ENCODE peak calls at places on chromosomes 16 and 17, in eight cellular contexts. H is IMR-90, J is heart right ventricle, I is mammary epithelial cell, S is psoas muscle, E is ascending aorta, N is lung, Z is RWPE2. M is an unnamed sample.

GRCh38 chr17:80845121-80845862 is 146.3 kb upstream of the CHMP6 start:
- DNase-seq in S (no peak), J (no peak), I (no peak), H (no peak), E (peak; percentile 38), Z (peak; percentile 56), N (no peak), M (no peak)

GRCh38 chr17:8904201-8904600 is 36.7 kb upstream of the PIK3R6 start:
- DNase-seq in N (no peak), H (no peak), E (peak; percentile 56), J (no peak), Z (no peak), I (no peak), S (no peak), M (no peak)

GRCh38 chr17:45440161-45440859 is 7.6 kb upstream of the ARHGAP27 start:
- DNase-seq in S (no peak), N (no peak), Z (no peak), J (no peak), E (no peak), H (no peak), I (no peak), M (no peak)

GRCh38 chr17:49915670-49916069 is 53.3 kb upstream of the DLX4 start:
- DNase-seq in H (no peak), E (no peak), J (no peak), N (no peak), I (no peak), Z (no peak), S (no peak), M (no peak)

GRCh38 chr16:1564325-1564724 is 30.9 kb downstream of the TMEM204 start:
- DNase-seq in H (no peak), N (no peak), S (no peak), E (no peak), J (no peak), Z (no peak), I (no peak), M (no peak)

GRCh38 chr16:56866955-56867830 is 2.2 kb downstream of the SLC12A3 start:
- DNase-seq in H (peak; percentile 67), N (no peak), I (peak; percentile 19), S (no peak), J (no peak), Z (no peak), E (peak; percentile 70), M (peak; percentile 54)

GRCh38 chr17:15917439-15918027 is 27.4 kb upstream of the ADORA2B start:
- DNase-seq in J (peak; percentile 29), I (no peak), E (no peak), S (no peak), Z (no peak), H (no peak), N (no peak), M (no peak)

GRCh38 chr17:30021708-30022317 is 80.4 kb downstream of the EFCAB5 start:
- DNase-seq in I (peak; percentile 35), H (peak; percentile 61), Z (no peak), S (no peak), E (no peak), N (no peak), J (no peak), M (peak; percentile 32)

GRCh38 chr17:40909351-40909750 is 24.3 kb upstream of the KRT20 start:
- DNase-seq in E (peak; percentile 92), J (peak; percentile 40), I (peak; percentile 96), N (peak; percentile 88), S (peak; percentile 56), Z (peak; percentile 88), H (peak; percentile 98), M (peak; percentile 83)

GRCh38 chr17:18235743-18236256 is 10.4 kb downstream of the LLGL1 start:
- DNase-seq in N (no peak), H (peak; percentile 67), I (peak; percentile 90), S (peak; percentile 48), E (peak; percentile 76), J (no peak), Z (peak; percentile 88), M (no peak)

GRCh38 chr17:34437188-34437587 is 74.2 kb upstream of the CCL1 start:
- DNase-seq in J (no peak), I (no peak), N (no peak), H (no peak), E (no peak), S (no peak), Z (no peak), M (no peak)

GRCh38 chr17:4229627-4230026 is 34.2 kb downstream of the ANKFY1 start:
- DNase-seq in I (peak; percentile 75), Z (no peak), E (no peak), S (peak; percentile 74), H (peak; percentile 65), N (no peak), J (peak; percentile 44), M (no peak)

GRCh38 chr16:86573646-86574508 is 4.5 kb upstream of the FOXL1 start:
- DNase-seq in I (no peak), E (no peak), S (no peak), Z (no peak), J (no peak), H (no peak), N (no peak), M (no peak)

GRCh38 chr16:81478876-81479496 is 34.4 kb downstream of the CMIP start:
- DNase-seq in S (no peak), I (no peak), H (no peak), J (no peak), E (peak; percentile 82), N (peak; percentile 66), Z (no peak), M (peak; percentile 71)
- TF ChIP-seq CTCF in S (no peak), I (no peak), H (no peak), J (no peak), E (no peak), N (no peak), Z (no peak), M (no peak)

GRCh38 chr17:60134396-60135159 is 15.2 kb upstream of the CA4 start:
- DNase-seq in J (no peak), E (peak; percentile 51), N (no peak), Z (peak; percentile 21), I (no peak), H (peak; percentile 67), S (no peak), M (peak; percentile 24)
- H3K27ac ChIP-seq in J (peak overlapping the region; percentile 95), E (no peak overlapping the region), N (peak overlapping the region; percentile 71), Z (peak overlapping the region; percentile 17), I (peak overlapping the region; percentile 31), H (peak overlapping the region; percentile 25), S (peak overlapping the region; percentile 75), M (peak overlapping the region; percentile 65)

GRCh38 chr17:82035956-82036633 is 1.4 kb downstream of the DCXR start:
- DNase-seq in Z (no peak), I (no peak), E (no peak), N (no peak), H (no peak), S (peak; percentile 58), J (no peak), M (no peak)

GRCh38 chr17:82039695-82040299 is 2.3 kb upstream of the DCXR start:
- DNase-seq in Z (no peak), I (no peak), E (no peak), H (no peak), N (no peak), J (no peak), S (no peak), M (no peak)

GRCh38 chr17:82037113-82037888 is at the start of gene DCXR:
- DNase-seq in Z (peak; percentile 99), S (peak; percentile 99), E (peak; percentile 99), N (peak; percentile 97), J (peak; percentile 98), I (peak; percentile 96), H (peak; percentile 90), M (peak; percentile 99)

GRCh38 chr17:82036634-82037112 is 824 bp downstream of the DCXR start:
- DNase-seq in S (no peak), Z (no peak), E (no peak), J (no peak), I (no peak), H (no peak), N (no peak), M (no peak)

DNA sequence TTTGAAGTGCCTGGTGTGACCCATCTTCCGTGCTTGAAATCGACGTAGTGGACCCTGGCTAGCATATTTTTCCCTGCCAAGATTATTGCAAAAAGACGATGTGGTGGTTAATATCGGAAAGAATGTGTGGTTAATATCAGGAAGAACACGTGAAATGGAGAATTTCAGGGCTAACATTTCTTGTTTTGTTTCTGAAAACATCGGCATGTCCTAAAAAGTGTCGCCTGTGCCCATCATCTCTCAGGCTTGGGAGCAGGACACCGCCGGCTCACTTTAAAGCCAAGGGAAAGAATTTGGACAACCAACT is 345 bp upstream of the DCXR start:
- DNase-seq in I (no peak), H (no peak), J (no peak), N (no peak), E (no peak), Z (no peak), S (no peak), M (no peak)
- H3K4me3 ChIP-seq in I (peak overlapping the region; percentile 73), H (peak overlapping the region; percentile 33), J (peak overlapping the region; percentile 60), N (no peak overlapping the region), E (peak overlapping the region; percentile 75), Z (peak overlapping the region; percentile 65), S (peak overlapping the region; percentile 70), M (peak overlapping the region; percentile 83)

GRCh38 chr16:19400709-19401108 is 17.0 kb upstream of the TMC5 start:
- DNase-seq in I (no peak), S (no peak), Z (no peak), N (no peak), J (no peak), E (no peak), H (no peak), M (no peak)
- TF ChIP-seq CTCF in I (peak; percentile 10), S (no peak), Z (no peak), N (no peak), J (no peak), E (no peak), H (no peak), M (no peak)

M was measured in colonic mucosa.